ENCODE peak calls at places on chromosomes 4 and X, in four cellular contexts. F is pancreas, J is SK-N-SH, U is HCT116. D is an unnamed sample. For H3K27me3, the result is how much of the 10 kb centered on the place peaks cover.

GRCh38 chrX:136880003-136880451 is 498 bp downstream of the RBMX start:
- DNase-seq in J (peak), F (peak), U (no peak), D (peak)

GRCh38 chrX:109966246-109966645 is 36.7 kb upstream of the TMEM164 start:
- DNase-seq in F (no peak), U (no peak), J (no peak), D (no peak)

GRCh38 chr4:48914311-48914710 is 7.7 kb upstream of the OCIAD2 start:
- DNase-seq in U (no peak), J (no peak), F (no peak), D (no peak)

GRCh38 chr4:87014284-87014782 is 79.5 kb downstream of the AFF1 start:
- DNase-seq in U (no peak), F (no peak), J (no peak), D (no peak)

GRCh38 chrX:49291615-49292337 is 11.7 kb upstream of the GAGE10 start:
- DNase-seq in J (peak), U (peak), F (peak), D (peak)

GRCh38 chrX:74179071-74179470 is 124.9 kb upstream of the ZCCHC13 start:
- DNase-seq in F (no peak), J (no peak), U (no peak), D (no peak)

GRCh38 chr4:89556596-89557305 is 249.2 kb upstream of the GPRIN3 start:
- DNase-seq in U (no peak), J (no peak), F (no peak), D (no peak)

GRCh38 chr4:42649870-42650269 is 7.0 kb downstream of the ATP8A1 start:
- DNase-seq in F (no peak), J (no peak), U (no peak), D (no peak)

DNA sequence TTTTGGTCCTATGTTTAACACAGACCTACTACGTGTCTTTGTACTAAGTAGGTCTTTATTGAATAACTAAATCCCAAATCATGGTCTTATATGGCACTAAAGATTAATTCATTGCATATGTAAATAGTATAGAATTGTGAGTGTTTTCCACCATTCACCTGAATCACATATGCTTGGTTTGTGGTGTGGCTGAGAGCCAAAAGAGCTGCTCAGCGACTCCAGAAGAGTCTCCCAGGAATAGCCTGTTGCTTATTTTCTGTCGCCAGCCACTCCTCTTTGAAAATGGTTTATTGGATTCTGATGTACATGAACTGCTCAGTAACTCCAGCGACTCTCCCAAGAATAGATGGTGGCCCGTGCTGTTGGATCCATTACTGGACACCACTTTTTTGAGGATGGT is 184.5 kb downstream of the CLCN4 start:
- DNase-seq in J (no peak), F (no peak), U (no peak), D (no peak)
- TF ChIP-seq CTCF in J (no peak), F (no peak), U (no peak), D (no peak)

GRCh38 chr4:182575225-182575624 is 332.0 kb downstream of the TENM3 start:
- DNase-seq in J (peak), U (no peak), F (no peak), D (no peak)
- H3K4me3 ChIP-seq in J (peak), U (no peak), F (no peak), D (no peak)

DNA sequence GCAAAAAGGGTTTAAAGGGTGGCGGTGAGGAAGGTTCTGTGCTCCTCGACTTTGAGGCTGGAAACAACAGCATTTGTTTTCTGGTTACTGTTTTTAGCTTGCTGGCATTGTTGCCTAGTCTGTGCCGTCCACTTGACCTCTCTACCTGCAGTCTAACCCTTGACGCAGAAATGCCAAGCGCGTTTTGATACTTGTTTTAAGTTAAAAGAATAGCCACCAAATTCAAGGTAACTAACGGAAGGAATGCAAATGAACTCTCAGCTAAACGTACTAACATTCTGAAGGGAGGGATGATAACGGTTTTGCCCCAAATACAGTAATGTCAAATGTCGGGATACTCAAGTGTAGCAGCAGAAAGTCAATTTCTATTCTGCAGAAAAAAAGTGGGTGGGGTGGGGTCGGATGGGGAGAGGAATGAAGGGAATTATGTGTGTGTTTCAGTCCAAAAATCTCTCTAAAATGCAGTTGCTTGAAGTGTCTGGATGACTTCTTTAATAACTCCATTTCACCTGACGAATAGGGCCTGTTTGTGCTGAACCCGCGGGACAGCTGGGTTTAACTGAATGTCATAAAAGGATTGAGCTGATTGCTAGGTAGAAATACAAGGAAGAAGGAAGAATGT is 3.4 kb upstream of the NKX6-1 start:
- DNase-seq in J (no peak), F (no peak), U (no peak), D (no peak)
- H3K27me3 ChIP-seq in J (half or more), F (under half), U (under half), D (under half)

GRCh38 chrX:69139516-69139915 is 25.7 kb downstream of the PJA1 start:
- DNase-seq in F (no peak), J (peak), U (no peak), D (no peak)

GRCh38 chrX:69137911-69138310 is 27.3 kb downstream of the PJA1 start:
- DNase-seq in U (no peak), J (no peak), F (no peak), D (no peak)

GRCh38 chrX:69138512-69138911 is 26.7 kb downstream of the PJA1 start:
- DNase-seq in J (no peak), U (no peak), F (no peak), D (no peak)

GRCh38 chrX:69136546-69137331 is 28.5 kb downstream of the PJA1 start:
- DNase-seq in U (no peak), F (no peak), J (no peak), D (peak)

DNA sequence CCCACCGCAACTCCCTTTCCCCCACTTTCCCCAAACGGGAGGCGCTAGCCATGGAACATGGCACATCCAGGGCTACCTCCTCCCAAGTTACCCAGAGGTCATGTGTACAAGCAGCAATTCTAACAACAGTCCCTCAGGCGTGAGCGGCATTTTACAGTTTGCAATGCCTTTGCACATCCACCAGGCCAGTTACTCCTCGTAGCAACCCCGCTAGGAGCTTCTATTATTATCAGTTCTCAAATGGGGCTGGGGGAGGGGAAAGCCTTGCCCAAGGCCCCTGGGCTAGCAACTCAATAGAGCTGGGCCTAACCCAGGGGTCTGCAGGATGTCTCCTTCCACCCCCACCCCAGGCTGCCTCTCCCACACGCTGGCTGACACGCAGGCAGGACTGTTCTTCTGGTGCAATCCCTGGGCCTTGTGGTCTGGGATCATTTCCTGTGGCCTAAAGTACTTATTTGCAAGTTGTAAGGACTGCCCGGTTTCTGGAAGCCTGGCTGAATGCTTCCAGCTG is 27.8 kb downstream of the PJA1 start:
- DNase-seq in U (no peak), F (no peak), J (no peak), D (no peak)
- TF ChIP-seq CTCF in U (no peak), F (no peak), J (no peak), D (no peak)

GRCh38 chr4:81428002-81428401 is 43.7 kb downstream of the RASGEF1B start:
- DNase-seq in J (no peak), U (no peak), F (no peak), D (no peak)

GRCh38 chr4:81429031-81429430 is 42.7 kb downstream of the RASGEF1B start:
- DNase-seq in U (no peak), J (no peak), F (no peak), D (no peak)

GRCh38 chr4:81429607-81430006 is 42.1 kb downstream of the RASGEF1B start:
- DNase-seq in U (no peak), J (no peak), F (no peak), D (no peak)

GRCh38 chr4:81426770-81427604 is 44.7 kb downstream of the RASGEF1B start:
- DNase-seq in J (no peak), U (no peak), F (no peak), D (no peak)

DNA sequence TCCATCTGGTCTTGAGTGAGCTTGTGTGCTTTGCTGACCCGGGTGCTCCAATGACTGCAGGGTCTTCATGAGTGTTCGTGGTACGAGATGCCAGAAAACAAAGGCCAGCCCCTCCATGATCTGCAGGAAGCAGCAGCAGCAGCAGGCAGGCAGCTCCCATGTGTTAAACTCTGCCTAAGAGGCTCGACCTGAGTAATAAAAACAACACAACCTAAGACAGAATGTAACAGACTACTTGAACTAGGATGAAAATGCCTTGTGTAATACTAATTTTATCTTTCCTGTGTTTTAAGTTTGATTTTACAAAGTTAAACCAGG is 44.1 kb downstream of the RASGEF1B start:
- DNase-seq in U (no peak), F (no peak), J (no peak), D (no peak)
- H3K4me3 ChIP-seq in U (no peak), F (no peak), J (no peak), D (no peak)

GRCh38 chr4:128770807-128771206 is 38.7 kb upstream of the JADE1 start:
- DNase-seq in U (no peak), F (no peak), J (no peak), D (no peak)
- H3K27me3 ChIP-seq in U (under half), F (under half), J (under half), D (under half)

DNA sequence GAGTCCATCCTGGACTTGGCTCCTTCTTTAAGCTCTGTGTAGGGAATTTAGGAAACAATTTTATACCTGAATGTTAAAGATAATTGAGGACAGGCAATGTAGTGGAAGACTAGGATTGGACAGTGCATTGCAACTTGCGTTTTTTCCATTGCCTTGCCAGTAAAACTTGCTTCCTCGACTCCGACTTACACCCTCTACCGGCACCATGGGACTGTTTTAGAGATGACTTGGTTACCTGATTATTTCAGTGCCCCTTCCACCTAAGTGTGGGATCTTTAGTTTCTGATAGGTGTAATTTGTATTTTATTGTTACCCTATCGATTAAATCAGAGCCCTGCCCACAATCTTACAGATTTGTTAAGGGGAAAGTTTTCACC is 1.2 kb downstream of the PRPS1 start:
- DNase-seq in F (no peak), U (no peak), J (peak), D (no peak)
- TF ChIP-seq CTCF in F (no peak), U (peak), J (peak), D (no peak)